ENCODE peak calls at places on chromosomes 7 and 10, in four cellular contexts. V is mesendoderm, C is H1, Z is H9. L is an unnamed sample.

GRCh38 chr7:78953726-78954363 is 499.6 kb downstream of the MAGI2 start:
- DNase-seq in V (no peak), C (no peak), Z (no peak), L (peak)

GRCh38 chr10:128602183-128602582 is 476.0 kb upstream of the MKI67 start:
- DNase-seq in V (no peak), C (no peak), Z (no peak), L (no peak)

GRCh38 chr7:17229257-17229656 is 69.2 kb upstream of the AHR start:
- DNase-seq in V (no peak), C (no peak), Z (no peak), L (no peak)

GRCh38 chr7:96669812-96670211 is 39.8 kb downstream of the SEM1 start:
- DNase-seq in V (no peak), C (no peak), Z (no peak), L (no peak)

GRCh38 chr10:122988501-122988900 is 8.3 kb downstream of the PSTK start:
- DNase-seq in V (no peak), C (no peak), Z (no peak), L (no peak)

GRCh38 chr10:97762816-97763215 is 9.0 kb downstream of the SFRP5 start:
- DNase-seq in V (peak), C (peak), Z (peak), L (no peak)

GRCh38 chr7:7499892-7500291 is 35.8 kb downstream of the COL28A1 start:
- DNase-seq in V (no peak), C (no peak), Z (no peak), L (no peak)

GRCh38 chr10:121593676-121594075 is 4.6 kb downstream of the FGFR2 start:
- DNase-seq in V (no peak), C (no peak), Z (peak), L (no peak)

GRCh38 chr7:56026538-56026937 is 24.7 kb downstream of the PSPH start:
- DNase-seq in V (no peak), C (no peak), Z (no peak), L (no peak)

GRCh38 chr10:132362151-132362611 is 30.2 kb downstream of the LRRC27 start:
- DNase-seq in V (no peak), C (no peak), Z (no peak), L (no peak)

GRCh38 chr7:66952343-66953043 is 31.5 kb downstream of the TMEM248 start:
- DNase-seq in V (peak), C (no peak), Z (no peak), L (peak)

GRCh38 chr10:24762966-24763623 is 39.4 kb upstream of the ARHGAP21 start:
- DNase-seq in V (peak), C (peak), Z (no peak), L (peak)

GRCh38 chr7:15747187-15748111 is 61.0 kb upstream of the MEOX2 start:
- DNase-seq in V (no peak), C (no peak), Z (no peak), L (no peak)

GRCh38 chr7:15753834-15754600 is 67.5 kb upstream of the MEOX2 start:
- DNase-seq in V (no peak), C (no peak), Z (no peak), L (no peak)

GRCh38 chr7:15750741-15751140 is 64.3 kb upstream of the MEOX2 start:
- DNase-seq in V (no peak), C (no peak), Z (no peak), L (no peak)

GRCh38 chr7:15749631-15750030 is 63.1 kb upstream of the MEOX2 start:
- DNase-seq in V (no peak), C (no peak), Z (no peak), L (no peak)

DNA sequence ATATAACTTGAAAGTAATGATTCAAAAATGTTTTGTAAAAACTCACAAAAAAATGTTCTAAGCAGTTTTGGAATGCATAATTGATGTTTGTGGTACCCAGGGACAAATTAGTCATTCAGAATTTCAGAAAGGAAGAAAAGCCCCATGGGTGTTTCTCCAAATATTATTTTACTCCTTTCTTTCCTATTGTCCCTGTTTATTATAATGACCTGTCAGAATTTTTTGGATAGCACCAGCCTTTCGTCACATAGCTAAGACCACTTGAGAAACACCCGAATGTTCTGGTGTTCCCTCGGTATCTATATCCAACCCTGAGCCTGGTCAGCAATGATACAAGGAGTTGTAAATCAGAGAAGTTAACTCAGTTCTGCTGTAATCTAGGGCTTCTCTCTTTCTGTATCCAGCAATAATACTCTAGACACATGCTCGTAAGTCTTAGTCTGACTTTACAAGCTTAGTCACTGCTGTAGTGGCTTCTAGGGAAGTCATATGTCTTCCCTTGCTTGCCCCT is 64.8 kb upstream of the MEOX2 start:
- DNase-seq in V (no peak), C (no peak), Z (no peak), L (no peak)
- H4K5ac ChIP-seq in V (no peak), C (no peak), Z (no peak), L (no peak)

GRCh38 chr10:77661100-77661499 is 23.5 kb upstream of the KCNMA1 start:
- DNase-seq in V (peak), C (peak), Z (no peak), L (no peak)
- H2BK5ac ChIP-seq in V (no peak), C (no peak), Z (no peak), L (no peak)

GRCh38 chr7:151226560-151226874 is 488 bp downstream of the ABCF2 start:
- DNase-seq in V (peak), C (no peak), Z (no peak), L (no peak)

GRCh38 chr7:151228024-151228866 is 1.2 kb upstream of the ABCF2 start:
- DNase-seq in V (no peak), C (no peak), Z (no peak), L (no peak)

GRCh38 chr7:151226875-151227782 is at the start of gene ABCF2:
- DNase-seq in V (peak), C (peak), Z (peak), L (peak)

GRCh38 chr7:151225948-151226510 is 976 bp downstream of the ABCF2 start:
- DNase-seq in V (no peak), C (no peak), Z (no peak), L (no peak)

GRCh38 chr7:151223728-151224127 is 3.3 kb downstream of the ABCF2 start:
- DNase-seq in V (peak), C (no peak), Z (no peak), L (no peak)
- H4K5ac ChIP-seq in V (no peak), C (no peak), Z (no peak), L (no peak)

GRCh38 chr7:101087334-101088068 is 2.2 kb downstream of the TRIM56 start:
- DNase-seq in V (no peak), C (no peak), Z (no peak), L (no peak)

GRCh38 chr7:101081432-101081831 is 3.8 kb upstream of the TRIM56 start:
- DNase-seq in V (no peak), C (no peak), Z (no peak), L (no peak)

GRCh38 chr7:101088858-101089529 is 3.7 kb downstream of the TRIM56 start:
- DNase-seq in V (no peak), C (no peak), Z (no peak), L (no peak)

GRCh38 chr7:101088069-101088425 is 2.8 kb downstream of the TRIM56 start:
- DNase-seq in V (no peak), C (no peak), Z (no peak), L (no peak)

GRCh38 chr7:101085000-101085948 is at the start of gene TRIM56:
- DNase-seq in V (peak), C (peak), Z (peak), L (peak)
- H2BK5ac ChIP-seq in V (peak), C (peak), Z (no peak), L (peak)

DNA sequence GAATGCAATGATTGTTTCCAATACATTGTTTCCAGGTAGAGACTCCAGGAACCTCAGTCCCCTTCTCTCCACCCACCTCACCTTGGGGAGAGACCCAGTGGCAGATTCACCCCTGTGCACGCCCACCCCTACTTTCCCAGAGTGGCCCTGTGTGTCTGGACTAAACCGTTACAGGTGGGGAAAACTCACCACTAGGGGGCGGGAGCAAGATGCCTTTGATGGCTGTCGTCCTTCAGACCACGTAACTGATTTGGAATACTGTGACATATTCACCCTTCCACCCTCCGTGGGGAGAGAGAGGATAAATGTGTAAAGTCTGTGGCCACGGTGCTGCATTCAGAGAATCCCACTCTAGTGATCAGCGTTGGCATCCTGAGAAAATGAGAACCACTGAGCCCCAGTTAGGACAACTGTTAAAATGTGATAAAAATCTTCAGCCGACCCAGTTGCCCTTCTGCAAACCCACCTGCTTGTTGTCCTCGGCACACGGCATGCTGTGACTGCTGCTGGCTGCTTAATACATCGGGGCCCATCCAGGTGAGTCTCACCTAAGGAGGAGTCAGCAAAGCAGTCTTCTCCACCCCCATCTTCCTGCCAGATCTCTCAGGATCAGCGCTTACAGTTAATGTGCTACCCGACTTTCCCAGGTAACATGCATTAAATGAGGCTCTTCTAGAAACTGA is 41.5 kb upstream of the NMT2 start:
- DNase-seq in V (peak), C (peak), Z (peak), L (peak)
- H4K5ac ChIP-seq in V (no peak), C (no peak), Z (no peak), L (no peak)